ENCODE peak calls at places on chromosomes 16 and 17, in five cellular contexts. X, S, D, L and J are unnamed samples.

GRCh38 chr17:82520041-82520910 is 744 bp downstream of the FOXK2 start:
- DNase-seq in X (peak; percentile 29), S (no peak), D (no peak), L (no peak), J (no peak)

GRCh38 chr16:4087099-4087885 is 28.9 kb downstream of the ADCY9 start:
- DNase-seq in X (no peak), S (no peak), D (no peak), L (no peak), J (peak; percentile 2)

GRCh38 chr16:23013484-23013883 is 135.8 kb downstream of the USP31 start:
- DNase-seq in X (no peak), S (no peak), D (no peak), L (peak; percentile 33), J (peak; percentile 46)

GRCh38 chr17:16381496-16381820 is 567 bp downstream of the UBB start:
- DNase-seq in X (no peak), S (no peak), D (no peak), L (no peak), J (no peak)

GRCh38 chr17:4533522-4534502 is 21.4 kb downstream of the MYBBP1A start:
- DNase-seq in X (no peak), S (no peak), D (peak; percentile 29), L (peak; percentile 38), J (no peak)

GRCh38 chr16:10609410-10609774 is 29.0 kb upstream of the EMP2 start:
- DNase-seq in X (no peak), S (no peak), D (no peak), L (no peak), J (no peak)

GRCh38 chr16:27449434-27450188 is 47.6 kb downstream of the IL21R start:
- DNase-seq in X (no peak), S (no peak), D (no peak), L (no peak), J (no peak)

GRCh38 chr16:80189481-80190163 is 351.2 kb upstream of the DYNLRB2 start:
- DNase-seq in X (no peak), S (no peak), D (no peak), L (no peak), J (no peak)

GRCh38 chr16:19167710-19168172 is 299 bp upstream of the SYT17 start:
- DNase-seq in X (peak; percentile 81), S (peak; percentile 80), D (peak; percentile 73), L (peak; percentile 60), J (peak; percentile 84)

GRCh38 chr16:19123535-19124178 is 9.9 kb downstream of the ITPRIPL2 start:
- DNase-seq in X (no peak), S (no peak), D (no peak), L (peak; percentile 84), J (no peak)

GRCh38 chr17:40325156-40326013 is 16.4 kb downstream of the RARA start:
- DNase-seq in X (no peak), S (no peak), D (no peak), L (no peak), J (no peak)

GRCh38 chr17:74493381-74493833 is 27.0 kb downstream of the CD300A start:
- DNase-seq in X (peak; percentile 88), S (peak; percentile 86), D (peak; percentile 73), L (peak; percentile 71), J (peak; percentile 89)

GRCh38 chr17:20263595-20263994 is 203.7 kb downstream of the LGALS9B start:
- DNase-seq in X (no peak), S (no peak), D (no peak), L (no peak), J (no peak)

DNA sequence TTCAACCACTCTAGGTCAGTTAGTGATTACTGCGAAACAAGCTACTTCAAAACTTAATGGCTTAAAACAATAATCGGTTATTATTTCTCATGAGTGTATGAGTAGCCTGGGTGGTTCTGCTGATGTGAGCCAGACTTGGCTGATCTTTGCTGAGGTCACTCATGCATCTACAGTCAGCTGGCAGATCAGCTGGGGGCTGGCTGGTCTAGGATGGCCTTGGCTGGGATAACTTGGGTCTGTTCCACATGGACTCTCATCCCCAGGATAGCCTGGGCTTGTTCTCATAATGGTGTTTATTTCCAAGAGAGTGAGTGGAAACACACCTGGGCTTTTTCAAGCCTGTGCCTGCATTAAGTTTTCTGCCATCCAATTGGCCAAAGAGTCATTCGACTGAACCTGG is 13.0 kb downstream of the CCDC182 start:
- DNase-seq in X (no peak), S (no peak), D (no peak), L (peak; percentile 33), J (no peak)
- TF ChIP-seq JUN in X (no peak), S (no peak), D (no peak), L (no peak), J (no peak)

DNA sequence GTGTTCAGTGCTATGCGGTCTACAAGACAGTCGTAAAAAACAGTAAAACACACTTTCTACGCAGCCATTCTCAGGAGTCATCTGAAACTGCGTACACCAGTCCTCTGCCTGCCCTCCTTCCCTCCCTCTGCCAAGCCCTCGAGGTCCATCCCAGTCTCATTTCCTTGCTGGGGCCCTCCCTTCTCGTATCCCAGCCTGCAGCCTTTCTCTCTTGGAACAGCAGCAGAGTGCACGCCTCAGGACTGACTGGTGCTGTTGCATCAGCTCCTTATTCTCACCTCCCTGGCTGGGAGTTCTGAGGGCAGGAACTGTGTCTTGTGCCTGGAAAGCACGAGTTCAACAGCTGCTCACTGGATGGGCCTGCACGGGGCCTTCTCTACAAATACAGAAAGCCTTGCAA is 12.5 kb downstream of the FAHD1 start:
- DNase-seq in X (no peak), S (no peak), D (no peak), L (no peak), J (no peak)
- TF ChIP-seq JUN in X (no peak), S (no peak), D (no peak), L (no peak), J (no peak)

GRCh38 chr17:65742433-65743312 is 181.2 kb upstream of the AXIN2 start:
- DNase-seq in X (no peak), S (peak; percentile 40), D (no peak), L (peak; percentile 62), J (peak; percentile 1)
- TF ChIP-seq JUN in X (no peak), S (no peak), D (no peak), L (no peak), J (no peak)

DNA sequence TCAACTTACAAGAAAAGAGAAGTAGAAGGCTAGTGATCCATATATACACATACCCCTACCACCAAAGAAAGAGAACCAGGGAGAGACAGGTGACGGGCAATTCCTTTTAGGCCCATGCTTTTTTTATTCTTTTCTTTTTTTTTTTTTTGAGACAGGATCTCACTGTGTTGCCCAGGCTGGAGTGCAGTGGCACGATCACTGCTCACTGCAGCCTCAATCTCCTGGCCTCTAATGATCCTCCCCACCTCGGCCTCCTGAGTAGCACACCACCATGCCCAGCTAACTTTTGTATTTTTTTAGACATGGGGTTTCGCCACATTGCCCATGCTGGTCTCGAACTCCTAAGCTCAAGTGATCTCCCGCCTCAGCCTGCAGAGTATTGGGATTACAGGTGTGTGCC is 4.8 kb downstream of the HSPB9 start:
- DNase-seq in X (no peak), S (no peak), D (no peak), L (no peak), J (no peak)
- TF ChIP-seq JUN in X (no peak), S (no peak), D (no peak), L (no peak), J (no peak)

GRCh38 chr16:49491111-49491670 is 117.6 kb downstream of the C16orf78 start:
- DNase-seq in X (no peak), S (no peak), D (no peak), L (no peak), J (no peak)

GRCh38 chr16:49490321-49490705 is 116.7 kb downstream of the C16orf78 start:
- DNase-seq in X (no peak), S (no peak), D (no peak), L (no peak), J (no peak)

GRCh38 chr16:49488740-49489525 is 115.3 kb downstream of the C16orf78 start:
- DNase-seq in X (no peak), S (no peak), D (no peak), L (no peak), J (no peak)

GRCh38 chr16:49488336-49488735 is 114.7 kb downstream of the C16orf78 start:
- DNase-seq in X (no peak), S (no peak), D (no peak), L (no peak), J (no peak)

GRCh38 chr16:49489686-49490320 is 116.2 kb downstream of the C16orf78 start:
- DNase-seq in X (no peak), S (no peak), D (no peak), L (no peak), J (no peak)
- TF ChIP-seq JUN in X (no peak), S (no peak), D (no peak), L (no peak), J (no peak)

GRCh38 chr16:68357521-68357922 is 46.7 kb downstream of the PRMT7 start:
- DNase-seq in X (no peak), S (no peak), D (no peak), L (no peak), J (no peak)

GRCh38 chr16:68356919-68357286 is 46.1 kb downstream of the PRMT7 start:
- DNase-seq in X (no peak), S (no peak), D (no peak), L (no peak), J (no peak)

GRCh38 chr16:68355447-68356248 is 44.8 kb downstream of the PRMT7 start:
- DNase-seq in X (peak; percentile 61), S (no peak), D (no peak), L (no peak), J (no peak)

GRCh38 chr16:68357923-68358322 is 47.1 kb downstream of the PRMT7 start:
- DNase-seq in X (no peak), S (no peak), D (no peak), L (no peak), J (no peak)

GRCh38 chr16:68356249-68356918 is 45.6 kb downstream of the PRMT7 start:
- DNase-seq in X (no peak), S (no peak), D (no peak), L (no peak), J (no peak)
- TF ChIP-seq JUN in X (no peak), S (no peak), D (no peak), L (no peak), J (no peak)

DNA sequence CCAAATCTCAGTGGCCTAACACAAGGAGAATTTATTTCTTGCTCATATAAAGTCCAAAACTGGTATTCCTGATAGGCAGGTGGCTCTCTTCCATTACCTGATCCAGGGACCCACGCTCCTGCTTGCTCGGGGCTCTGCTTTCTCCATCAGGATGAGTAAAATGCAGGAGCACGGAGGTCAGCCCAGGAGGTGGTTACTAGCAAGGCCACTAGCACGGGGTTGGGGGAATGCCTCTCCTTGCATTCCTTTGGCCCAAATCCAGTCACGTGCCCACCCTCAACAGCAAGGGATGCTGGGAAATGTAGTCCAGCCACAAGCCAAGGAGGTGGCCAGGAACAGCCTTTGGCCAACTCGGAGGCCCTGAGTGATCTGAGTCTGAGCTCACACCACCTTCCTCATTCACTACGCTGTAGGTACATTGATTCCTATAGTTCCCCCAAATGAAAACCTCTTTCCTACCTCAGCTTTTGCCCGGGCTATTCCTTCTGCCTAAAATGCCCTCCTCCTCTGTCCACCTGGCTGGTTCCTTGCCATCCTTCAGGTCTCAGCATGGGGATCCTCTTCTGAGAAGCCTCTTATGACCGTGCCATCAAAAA is 38.3 kb upstream of the HAPSTR1 start:
- DNase-seq in X (peak; percentile 90), S (peak; percentile 64), D (peak; percentile 88), L (peak; percentile 92), J (peak; percentile 86)
- TF ChIP-seq JUN in X (no peak), S (no peak), D (no peak), L (no peak), J (no peak)